ENCODE peak calls at places on chromosomes 5 and 9, in five cellular contexts. R, V, J, S and L are unnamed samples.

GRCh38 chr5:166509085-166509484 is 1782.4 kb upstream of the WWC1 start:
- DNase-seq in R (peak), V (no peak), J (no peak), S (no peak), L (no peak)

GRCh38 chr5:111748304-111748763 is 8.7 kb downstream of the NREP start:
- DNase-seq in R (no peak), V (peak), J (no peak), S (no peak), L (no peak)

GRCh38 chr5:96629774-96630173 is 32.4 kb upstream of the CAST start:
- DNase-seq in R (no peak), V (peak), J (peak), S (no peak), L (no peak)

GRCh38 chr5:100852988-100853449 is 50.1 kb downstream of the ST8SIA4 start:
- DNase-seq in R (peak), V (no peak), J (no peak), S (no peak), L (peak)

GRCh38 chr9:93600504-93600903 is 24.1 kb downstream of the PHF2 start:
- DNase-seq in R (peak), V (no peak), J (peak), S (peak), L (no peak)

GRCh38 chr5:135544666-135545045 is 8.9 kb upstream of the NEUROG1 start:
- DNase-seq in R (no peak), V (no peak), J (no peak), S (no peak), L (no peak)

GRCh38 chr5:120464627-120465280 is 654 bp downstream of the PRR16 start:
- DNase-seq in R (no peak), V (peak), J (peak), S (peak), L (peak)

GRCh38 chr5:56321236-56321881 is 88.2 kb upstream of the ANKRD55 start:
- DNase-seq in R (no peak), V (no peak), J (no peak), S (no peak), L (no peak)

GRCh38 chr5:93674138-93674537 is 67.3 kb downstream of the POU5F2 start:
- DNase-seq in R (no peak), V (no peak), J (no peak), S (no peak), L (no peak)

GRCh38 chr5:136730426-136730825 is 365.1 kb upstream of the TRPC7 start:
- DNase-seq in R (no peak), V (no peak), J (no peak), S (no peak), L (no peak)

GRCh38 chr9:81028504-81028903 is 660.8 kb downstream of the TLE1 start:
- DNase-seq in R (no peak), V (peak), J (no peak), S (no peak), L (no peak)

GRCh38 chr5:11596185-11596584 is 308.1 kb downstream of the CTNND2 start:
- DNase-seq in R (no peak), V (peak), J (no peak), S (no peak), L (no peak)

GRCh38 chr9:97364769-97365490 is 47.0 kb upstream of the TDRD7 start:
- DNase-seq in R (no peak), V (no peak), J (no peak), S (no peak), L (no peak)

GRCh38 chr5:144276034-144276822 is 105.6 kb downstream of the KCTD16 start:
- DNase-seq in R (no peak), V (peak), J (no peak), S (no peak), L (no peak)

GRCh38 chr5:8633706-8634105 is 764.8 kb downstream of the MTRR start:
- DNase-seq in R (no peak), V (peak), J (no peak), S (no peak), L (no peak)

GRCh38 chr9:88781500-88782391 is 209.5 kb upstream of the S1PR3 start:
- DNase-seq in R (no peak), V (peak), J (peak), S (no peak), L (no peak)

GRCh38 chr9:20848490-20848889 is 164.4 kb downstream of the FOCAD start:
- DNase-seq in R (no peak), V (peak), J (no peak), S (no peak), L (no peak)

DNA sequence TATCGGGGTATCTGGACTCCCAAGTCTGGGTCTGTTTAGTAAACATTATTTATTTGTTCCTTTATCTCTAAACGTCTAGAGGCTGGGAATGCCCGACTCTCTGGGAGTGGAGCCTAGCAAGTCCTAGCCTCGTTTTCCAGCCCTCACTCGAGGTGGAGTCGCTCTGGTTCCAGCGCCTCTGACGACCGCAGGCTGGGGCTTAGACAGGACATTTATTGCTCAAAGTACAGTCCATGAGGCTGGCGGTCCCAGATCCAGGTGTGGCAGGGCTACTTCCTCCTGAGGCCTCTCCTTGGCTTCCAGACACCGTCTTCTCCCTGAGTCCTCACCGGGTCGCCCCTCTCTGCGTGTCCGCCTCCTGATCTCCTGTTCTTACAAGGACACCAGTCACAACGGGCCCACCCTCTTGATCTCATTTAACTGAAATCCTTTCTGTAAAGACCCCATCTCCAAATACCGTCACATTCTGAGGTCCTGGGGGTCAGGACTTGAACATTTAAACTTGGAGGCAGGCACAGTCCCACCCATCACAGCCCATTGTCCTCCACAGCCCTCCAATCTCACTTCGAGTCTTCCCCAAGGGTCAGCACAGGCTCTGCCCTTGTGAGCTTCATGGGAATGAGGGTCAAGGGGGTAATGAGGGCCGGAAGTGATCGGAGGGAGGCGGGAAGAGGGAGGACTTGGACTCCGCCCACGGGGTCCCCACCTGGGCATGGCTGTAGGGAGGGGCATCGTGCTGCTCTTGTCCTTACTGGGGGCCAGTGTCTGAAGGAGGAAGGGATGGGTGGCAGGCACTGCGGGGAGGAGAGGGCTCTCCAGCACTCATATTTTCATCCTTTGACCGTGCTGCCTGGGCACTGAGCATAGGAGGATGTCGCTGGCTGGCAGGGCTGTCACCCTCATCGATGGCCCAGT is 12.2 kb upstream of the CLPTM1L start:
- DNase-seq in R (no peak), V (no peak), J (no peak), S (peak), L (no peak)
- TF ChIP-seq CTCF in R (no peak), V (no peak), J (no peak), S (no peak), L (no peak)

GRCh38 chr5:893711-894110 is 1.0 kb downstream of the TRIP13 start:
- DNase-seq in R (peak), V (no peak), J (no peak), S (no peak), L (no peak)

GRCh38 chr5:891837-892389 is 688 bp downstream of the BRD9 start:
- DNase-seq in R (peak), V (no peak), J (no peak), S (no peak), L (peak)

GRCh38 chr5:891117-891836 is 1.3 kb downstream of the BRD9 start:
- DNase-seq in R (no peak), V (no peak), J (no peak), S (peak), L (peak)

GRCh38 chr5:893137-893506 is 438 bp downstream of the TRIP13 start:
- DNase-seq in R (peak), V (no peak), J (no peak), S (no peak), L (no peak)

GRCh38 chr5:892390-893136 is at the start of the genes BRD9 and TRIP13:
- DNase-seq in R (peak), V (peak), J (peak), S (peak), L (peak)
- TF ChIP-seq CTCF in R (no peak), V (no peak), J (no peak), S (no peak), L (peak)

DNA sequence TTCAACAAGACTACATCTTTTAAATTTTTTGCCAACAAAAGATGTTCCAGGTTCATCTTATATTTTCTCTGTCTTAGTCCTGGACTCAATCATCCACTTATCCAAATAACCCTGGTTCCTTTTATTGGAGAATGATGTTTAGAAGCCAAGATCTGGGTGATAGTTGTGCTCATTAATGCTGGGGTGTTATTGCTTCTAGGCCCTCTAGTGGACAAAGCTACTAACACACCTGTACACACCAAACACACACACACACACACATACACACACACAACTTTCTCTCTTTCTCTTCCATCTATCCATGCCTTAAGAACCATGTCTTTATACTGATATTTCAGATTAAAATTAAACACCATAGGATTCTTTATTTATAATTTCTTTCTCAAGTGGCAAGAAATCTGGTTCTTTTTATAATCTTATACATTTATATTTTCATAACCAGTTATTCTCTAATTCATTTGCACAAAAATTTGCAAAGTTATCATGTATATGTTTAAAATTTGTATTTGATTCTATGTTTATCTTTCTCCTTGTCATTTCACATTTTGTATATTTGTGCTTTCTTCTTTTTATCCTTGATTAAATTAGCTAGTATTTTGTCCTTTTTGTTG is 179.1 kb upstream of the SMIM23 start:
- DNase-seq in R (peak), V (no peak), J (no peak), S (no peak), L (no peak)
- TF ChIP-seq CTCF in R (peak), V (peak), J (no peak), S (peak), L (peak)

DNA sequence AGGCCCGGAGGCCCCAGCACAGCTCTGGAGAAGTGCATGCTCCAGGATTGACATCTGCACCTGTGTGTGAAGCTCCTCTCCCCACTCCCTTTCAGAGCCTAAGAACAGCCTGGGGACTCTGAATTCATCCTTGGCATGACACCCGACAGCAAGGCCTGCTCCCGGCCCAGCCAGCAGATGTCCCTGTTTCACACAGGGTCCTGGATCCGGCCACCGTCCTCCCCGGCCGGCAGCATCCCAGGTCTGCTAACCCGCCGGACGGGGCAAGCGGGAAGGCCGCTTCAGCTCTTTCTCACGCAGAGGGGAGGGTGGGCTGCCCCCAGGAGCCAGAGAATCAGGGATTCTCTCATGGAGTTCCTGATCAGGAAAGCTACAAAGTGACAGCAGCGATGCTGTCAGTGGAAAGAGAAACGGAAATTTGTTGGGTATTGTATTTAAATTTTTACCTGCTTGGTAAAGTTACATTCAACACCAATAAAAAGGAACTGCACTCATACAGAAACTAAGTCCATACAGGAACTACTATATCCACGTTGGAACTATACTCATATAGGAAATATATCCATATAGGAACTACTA is 325.3 kb upstream of the IRX4 start:
- DNase-seq in R (no peak), V (no peak), J (peak), S (no peak), L (no peak)
- TF ChIP-seq CTCF in R (peak), V (no peak), J (no peak), S (no peak), L (no peak)